ENCODE peak calls at places on chromosomes 3 and 15, in four cellular contexts. One of them, this sample, is unnamed.

GRCh38 chr3:116001063-116001765 is 377.9 kb downstream of the GAP43 start:
- DNase-seq in NCI-H2029: no peak
- DNase-seq in GM04504: no peak
- DNase-seq in sigmoid colon: no peak
- DNase-seq in this sample: no peak

GRCh38 chr3:79685108-79685507 is 82.7 kb downstream of the ROBO1 start:
- DNase-seq in GM04504: no peak
- DNase-seq in sigmoid colon: no peak
- DNase-seq in NCI-H2029: no peak
- DNase-seq in this sample: no peak

GRCh38 chr15:25512957-25513356 is 74.1 kb upstream of the UBE3A start:
- DNase-seq in sigmoid colon: no peak
- DNase-seq in NCI-H2029: no peak
- DNase-seq in GM04504: no peak
- DNase-seq in this sample: no peak

GRCh38 chr15:94887406-94887805 is 656.0 kb downstream of the MCTP2 start:
- DNase-seq in GM04504: no peak
- DNase-seq in sigmoid colon: no peak
- DNase-seq in NCI-H2029: no peak
- DNase-seq in this sample: no peak

GRCh38 chr3:148307443-148307843 is 390.3 kb upstream of the AGTR1 start:
- DNase-seq in sigmoid colon: no peak
- DNase-seq in NCI-H2029: no peak
- DNase-seq in GM04504: no peak
- DNase-seq in this sample: no peak

GRCh38 chr3:94226058-94226457 is 163.2 kb downstream of the NSUN3 start:
- DNase-seq in GM04504: no peak
- DNase-seq in sigmoid colon: no peak
- DNase-seq in NCI-H2029: no peak
- DNase-seq in this sample: no peak

GRCh38 chr3:14143271-14143605 is 18.4 kb downstream of the TMEM43 start:
- DNase-seq in sigmoid colon: no peak
- DNase-seq in GM04504: no peak
- DNase-seq in NCI-H2029: no peak
- DNase-seq in this sample: no peak

GRCh38 chr15:78638658-78639314 is 2.2 kb downstream of the CHRNB4 start:
- DNase-seq in sigmoid colon: no peak
- DNase-seq in GM04504: peak
- DNase-seq in NCI-H2029: no peak
- DNase-seq in this sample: no peak

GRCh38 chr3:149566296-149566945 is 91.4 kb downstream of the WWTR1 start:
- DNase-seq in NCI-H2029: no peak
- DNase-seq in sigmoid colon: no peak
- DNase-seq in GM04504: no peak
- DNase-seq in this sample: no peak

GRCh38 chr15:95459288-95459687 is 871.2 kb upstream of the NR2F2 start:
- DNase-seq in NCI-H2029: no peak
- DNase-seq in GM04504: no peak
- DNase-seq in sigmoid colon: no peak
- DNase-seq in this sample: no peak

GRCh38 chr3:172666181-172666872 is 44.5 kb downstream of the NCEH1 start:
- DNase-seq in NCI-H2029: peak
- DNase-seq in GM04504: no peak
- DNase-seq in sigmoid colon: no peak
- DNase-seq in this sample: no peak

GRCh38 chr3:134748698-134749097 is 46.4 kb upstream of the EPHB1 start:
- DNase-seq in NCI-H2029: no peak
- DNase-seq in GM04504: no peak
- DNase-seq in sigmoid colon: no peak
- DNase-seq in this sample: no peak

GRCh38 chr3:43910750-43911149 is 220.0 kb downstream of the ABHD5 start:
- DNase-seq in GM04504: no peak
- DNase-seq in sigmoid colon: no peak
- DNase-seq in NCI-H2029: no peak
- DNase-seq in this sample: no peak

GRCh38 chr3:192433704-192434103 is 293.6 kb downstream of the FGF12 start:
- DNase-seq in NCI-H2029: no peak
- DNase-seq in GM04504: no peak
- DNase-seq in sigmoid colon: no peak
- DNase-seq in this sample: no peak

GRCh38 chr3:64080839-64081630 is 57.7 kb upstream of the PSMD6 start:
- DNase-seq in NCI-H2029: no peak
- DNase-seq in sigmoid colon: no peak
- DNase-seq in GM04504: no peak
- DNase-seq in this sample: no peak

GRCh38 chr3:9903904-9904303 is 1.3 kb downstream of the IL17RE start:
- DNase-seq in NCI-H2029: peak
- DNase-seq in GM04504: no peak
- DNase-seq in sigmoid colon: no peak
- DNase-seq in this sample: no peak

GRCh38 chr3:128598884-128599664 is 51.5 kb downstream of the RPN1 start:
- DNase-seq in sigmoid colon: no peak
- DNase-seq in GM04504: no peak
- DNase-seq in NCI-H2029: no peak
- DNase-seq in this sample: no peak

GRCh38 chr3:129182390-129183180 is 1.1 kb downstream of the CNBP start:
- DNase-seq in sigmoid colon: no peak
- DNase-seq in GM04504: no peak
- DNase-seq in NCI-H2029: no peak
- DNase-seq in this sample: no peak

GRCh38 chr3:165389064-165389463 is 192.9 kb upstream of the SLITRK3 start:
- DNase-seq in NCI-H2029: no peak
- DNase-seq in GM04504: no peak
- DNase-seq in sigmoid colon: no peak
- DNase-seq in this sample: no peak

GRCh38 chr3:52014613-52015012 is 18.9 kb upstream of the RPL29 start:
- DNase-seq in sigmoid colon: no peak
- DNase-seq in NCI-H2029: no peak
- DNase-seq in GM04504: no peak
- DNase-seq in this sample: no peak

GRCh38 chr3:188923671-188924070 is 248.1 kb upstream of the TPRG1 start:
- DNase-seq in NCI-H2029: no peak
- DNase-seq in GM04504: no peak
- DNase-seq in sigmoid colon: no peak
- DNase-seq in this sample: no peak

GRCh38 chr15:95994418-95994817 is 336.1 kb upstream of the NR2F2 start:
- DNase-seq in NCI-H2029: no peak
- DNase-seq in GM04504: no peak
- DNase-seq in sigmoid colon: no peak
- DNase-seq in this sample: no peak

GRCh38 chr15:63403254-63403945 is 21.8 kb upstream of the CA12 start:
- DNase-seq in NCI-H2029: no peak
- DNase-seq in GM04504: no peak
- DNase-seq in sigmoid colon: no peak
- DNase-seq in this sample: no peak

GRCh38 chr3:32109256-32109655 is 2.8 kb downstream of the GPD1L start:
- DNase-seq in sigmoid colon: peak
- DNase-seq in GM04504: peak
- DNase-seq in NCI-H2029: peak
- DNase-seq in this sample: peak

GRCh38 chr15:94027571-94027970 is 203.8 kb upstream of the MCTP2 start:
- DNase-seq in GM04504: no peak
- DNase-seq in sigmoid colon: no peak
- DNase-seq in NCI-H2029: no peak
- DNase-seq in this sample: no peak

GRCh38 chr3:170470063-170471006 is 51.7 kb downstream of the CLDN11 start:
- DNase-seq in sigmoid colon: no peak
- DNase-seq in NCI-H2029: no peak
- DNase-seq in GM04504: peak
- DNase-seq in this sample: no peak

GRCh38 chr15:67210555-67211168 is 43.8 kb downstream of the AAGAB start:
- DNase-seq in sigmoid colon: no peak
- DNase-seq in GM04504: no peak
- DNase-seq in NCI-H2029: no peak
- DNase-seq in this sample: no peak

GRCh38 chr3:127212711-127213110 is 19.8 kb downstream of the PRR23E start:
- DNase-seq in GM04504: no peak
- DNase-seq in sigmoid colon: peak
- DNase-seq in NCI-H2029: no peak
- DNase-seq in this sample: no peak

GRCh38 chr3:124780356-124780755 is 50.1 kb downstream of the UMPS start:
- DNase-seq in sigmoid colon: peak
- DNase-seq in GM04504: peak
- DNase-seq in NCI-H2029: no peak
- DNase-seq in this sample: peak

GRCh38 chr15:70098461-70099166 is 897 bp upstream of the TLE3 start:
- DNase-seq in NCI-H2029: no peak
- DNase-seq in sigmoid colon: peak
- DNase-seq in GM04504: no peak
- DNase-seq in this sample: peak

GRCh38 chr15:44883219-44883900 is 73.1 kb upstream of the TERB2 start:
- DNase-seq in sigmoid colon: no peak
- DNase-seq in GM04504: no peak
- DNase-seq in NCI-H2029: no peak
- DNase-seq in this sample: no peak

GRCh38 chr3:61877359-61877770 is 316.0 kb downstream of the PTPRG start:
- DNase-seq in sigmoid colon: no peak
- DNase-seq in GM04504: no peak
- DNase-seq in NCI-H2029: no peak
- DNase-seq in this sample: no peak

GRCh38 chr3:113844622-113845222 is 6.1 kb downstream of the GRAMD1C start:
- DNase-seq in sigmoid colon: no peak
- DNase-seq in NCI-H2029: peak
- DNase-seq in GM04504: no peak
- DNase-seq in this sample: no peak

GRCh38 chr3:177338697-177339219 is 141.5 kb upstream of the TBL1XR1 start:
- DNase-seq in NCI-H2029: no peak
- DNase-seq in sigmoid colon: no peak
- DNase-seq in GM04504: no peak
- DNase-seq in this sample: no peak

GRCh38 chr3:182980204-182981037 is at the start of gene DCUN1D1:
- DNase-seq in sigmoid colon: peak
- DNase-seq in NCI-H2029: peak
- DNase-seq in GM04504: peak
- DNase-seq in this sample: peak

This sample was measured in sciatic nerve.